ENCODE peak calls at places on chromosomes 6 and 20, in four cellular contexts. R, B, X and Y are unnamed samples.

GRCh38 chr20:22904905-22905304 is 130.2 kb upstream of the SSTR4 start:
- DNase-seq in X (no peak), B (no peak), R (no peak), Y (no peak)

GRCh38 chr6:61044011-61044410 is 1242.0 kb downstream of the KHDRBS2 start:
- DNase-seq in R (no peak), B (no peak), X (no peak), Y (no peak)

GRCh38 chr6:163438940-163439335 is 24.4 kb downstream of the QKI start:
- DNase-seq in X (no peak), R (no peak), B (no peak), Y (no peak)

GRCh38 chr6:42756713-42757112 is 10.8 kb upstream of the TBCC start:
- DNase-seq in X (no peak), B (no peak), R (no peak), Y (no peak)

GRCh38 chr6:129849456-129849855 is 11.7 kb downstream of the TMEM244 start:
- DNase-seq in X (no peak), R (no peak), B (no peak), Y (no peak)

GRCh38 chr20:7091655-7092054 is 324.2 kb downstream of the BMP2 start:
- DNase-seq in X (no peak), R (no peak), B (no peak), Y (no peak)

GRCh38 chr6:162442675-162443074 is 284.9 kb downstream of the PRKN start:
- DNase-seq in B (no peak), R (no peak), X (no peak), Y (peak; percentile 56)

GRCh38 chr6:14228571-14228970 is 111.0 kb downstream of the CD83 start:
- DNase-seq in R (no peak), B (no peak), X (no peak), Y (no peak)

GRCh38 chr20:3980260-3981131 is 34.9 kb downstream of the RNF24 start:
- DNase-seq in R (no peak), B (no peak), X (peak; percentile 24), Y (no peak)

GRCh38 chr6:130037207-130037811 is 18.9 kb downstream of the L3MBTL3 start:
- DNase-seq in X (no peak), B (no peak), R (no peak), Y (no peak)

GRCh38 chr6:144006731-144007454 is 1.2 kb downstream of the PLAGL1 start:
- DNase-seq in X (peak; percentile 14), R (no peak), B (no peak), Y (peak; percentile 10)

GRCh38 chr6:114342826-114343781 is at the start of gene HS3ST5:
- DNase-seq in R (no peak), B (no peak), X (peak; percentile 53), Y (peak; percentile 80)

GRCh38 chr6:137233561-137234504 is 14.6 kb upstream of the IFNGR1 start:
- DNase-seq in X (no peak), R (no peak), B (no peak), Y (no peak)

GRCh38 chr6:14775528-14775927 is 470.3 kb upstream of the JARID2 start:
- DNase-seq in R (no peak), B (no peak), X (no peak), Y (no peak)

GRCh38 chr6:158655569-158656450 is 6.0 kb downstream of the SYTL3 start:
- DNase-seq in R (no peak), X (no peak), B (no peak), Y (no peak)

GRCh38 chr20:44054849-44055248 is 132.1 kb downstream of the JPH2 start:
- DNase-seq in R (no peak), B (no peak), X (no peak), Y (no peak)

GRCh38 chr6:46655803-46656202 is 3.0 kb downstream of the SLC25A27 start:
- DNase-seq in B (no peak), R (no peak), X (no peak), Y (peak; percentile 66)

GRCh38 chr20:22428051-22428450 is 156.3 kb downstream of the FOXA2 start:
- DNase-seq in X (no peak), R (no peak), B (no peak), Y (no peak)

GRCh38 chr6:147169529-147169928 is 34.7 kb upstream of the STXBP5 start:
- DNase-seq in B (no peak), X (no peak), R (no peak), Y (no peak)

GRCh38 chr6:157769776-157770430 is 53.1 kb upstream of the SNX9 start:
- DNase-seq in X (no peak), R (no peak), B (no peak), Y (no peak)

GRCh38 chr6:143545165-143545564 is 33.6 kb upstream of the FUCA2 start:
- DNase-seq in X (no peak), B (no peak), R (no peak), Y (no peak)

GRCh38 chr20:56776345-56776744 is 147.2 kb downstream of the TFAP2C start:
- DNase-seq in B (no peak), R (no peak), X (no peak), Y (no peak)

GRCh38 chr6:79410806-79411205 is 126.4 kb downstream of the LCA5 start:
- DNase-seq in X (no peak), B (no peak), R (no peak), Y (no peak)

GRCh38 chr20:7379621-7380220 is 560.5 kb downstream of the HAO1 start:
- DNase-seq in B (no peak), X (no peak), R (no peak), Y (no peak)

GRCh38 chr6:136792945-136793289 is 640 bp upstream of the MAP3K5 start:
- DNase-seq in X (peak; percentile 76), B (peak; percentile 90), R (peak; percentile 89), Y (peak; percentile 94)

GRCh38 chr6:90180526-90180925 is 116.1 kb downstream of the BACH2 start:
- DNase-seq in R (no peak), B (no peak), X (no peak), Y (no peak)